ENCODE peak calls at places on chromosomes 6 and 20, in six cellular contexts. One of them, this sample, is unnamed.

GRCh38 chr6:36730424-36731380 is 33.1 kb downstream of the RAB44 start:
- DNase-seq in neuronal stem cell: no peak
- DNase-seq in trophoblast cell: no peak
- DNase-seq in H1: no peak
- DNase-seq in IMR-90: no peak
- DNase-seq in H9: no peak
- DNase-seq in this sample: no peak

GRCh38 chr6:42727084-42727601 is 4.7 kb upstream of the PRPH2 start:
- DNase-seq in IMR-90: peak; percentile 21
- DNase-seq in H1: no peak
- DNase-seq in trophoblast cell: no peak
- DNase-seq in H9: peak; percentile 34
- DNase-seq in neuronal stem cell: no peak
- DNase-seq in this sample: no peak

GRCh38 chr6:20497200-20497820 is 36.9 kb upstream of the CDKAL1 start:
- DNase-seq in trophoblast cell: no peak
- DNase-seq in IMR-90: peak; percentile 93
- DNase-seq in neuronal stem cell: no peak
- DNase-seq in H9: no peak
- DNase-seq in H1: no peak
- DNase-seq in this sample: peak; percentile 29

GRCh38 chr6:41683460-41684310 is 45.4 kb downstream of the MDFI start:
- DNase-seq in neuronal stem cell: peak; percentile 78
- DNase-seq in H1: no peak
- DNase-seq in IMR-90: peak; percentile 51
- DNase-seq in H9: peak; percentile 84
- DNase-seq in trophoblast cell: peak; percentile 25
- DNase-seq in this sample: peak; percentile 65

GRCh38 chr6:72286911-72287311 is 335.0 kb upstream of the KCNQ5 start:
- DNase-seq in H1: no peak
- DNase-seq in H9: no peak
- DNase-seq in trophoblast cell: no peak
- DNase-seq in neuronal stem cell: no peak
- DNase-seq in IMR-90: peak; percentile 75
- DNase-seq in this sample: peak; percentile 53

GRCh38 chr6:16511048-16511660 is 250.1 kb downstream of the ATXN1 start:
- DNase-seq in neuronal stem cell: no peak
- DNase-seq in IMR-90: peak; percentile 48
- DNase-seq in H1: no peak
- DNase-seq in trophoblast cell: no peak
- DNase-seq in H9: no peak
- DNase-seq in this sample: peak; percentile 49

GRCh38 chr20:35341366-35342028 is 49.3 kb upstream of the FAM83C start:
- DNase-seq in IMR-90: peak; percentile 29
- DNase-seq in neuronal stem cell: no peak
- DNase-seq in H1: no peak
- DNase-seq in H9: no peak
- DNase-seq in trophoblast cell: no peak
- DNase-seq in this sample: no peak

GRCh38 chr6:25392372-25392771 is 113.2 kb downstream of the CARMIL1 start:
- DNase-seq in neuronal stem cell: no peak
- DNase-seq in trophoblast cell: no peak
- DNase-seq in IMR-90: no peak
- DNase-seq in H1: no peak
- DNase-seq in H9: no peak
- DNase-seq in this sample: no peak

GRCh38 chr20:46130534-46130933 is 12.4 kb downstream of the CD40 start:
- DNase-seq in H9: no peak
- DNase-seq in trophoblast cell: no peak
- DNase-seq in neuronal stem cell: no peak
- DNase-seq in IMR-90: no peak
- DNase-seq in H1: no peak
- DNase-seq in this sample: no peak

GRCh38 chr6:112086744-112087135 is 542 bp downstream of the TUBE1 start:
- DNase-seq in neuronal stem cell: no peak
- DNase-seq in H1: no peak
- DNase-seq in IMR-90: peak; percentile 64
- DNase-seq in trophoblast cell: no peak
- DNase-seq in H9: no peak
- DNase-seq in this sample: peak; percentile 78

GRCh38 chr20:840858-841567 is 7.5 kb downstream of the FAM110A start:
- DNase-seq in H1: no peak
- DNase-seq in trophoblast cell: peak; percentile 66
- DNase-seq in H9: no peak
- DNase-seq in IMR-90: no peak
- DNase-seq in neuronal stem cell: no peak
- DNase-seq in this sample: no peak

GRCh38 chr20:62159835-62160234 is 16.3 kb downstream of the SS18L1 start:
- DNase-seq in neuronal stem cell: no peak
- DNase-seq in trophoblast cell: no peak
- DNase-seq in IMR-90: peak; percentile 49
- DNase-seq in H1: no peak
- DNase-seq in H9: no peak
- DNase-seq in this sample: no peak

GRCh38 chr20:37394543-37395410 is 48.8 kb downstream of the SRC start:
- DNase-seq in trophoblast cell: no peak
- DNase-seq in neuronal stem cell: no peak
- DNase-seq in H1: no peak
- DNase-seq in IMR-90: no peak
- DNase-seq in H9: no peak
- DNase-seq in this sample: no peak

GRCh38 chr20:24382330-24382729 is 87.1 kb upstream of the SYNDIG1 start:
- DNase-seq in IMR-90: no peak
- DNase-seq in neuronal stem cell: no peak
- DNase-seq in H1: no peak
- DNase-seq in H9: no peak
- DNase-seq in trophoblast cell: no peak
- DNase-seq in this sample: no peak

GRCh38 chr6:75301088-75301487 is 16.5 kb upstream of the TMEM30A start:
- DNase-seq in H9: no peak
- DNase-seq in neuronal stem cell: no peak
- DNase-seq in trophoblast cell: no peak
- DNase-seq in IMR-90: no peak
- DNase-seq in H1: no peak
- DNase-seq in this sample: no peak

GRCh38 chr20:49938173-49939163 is 2.3 kb downstream of the RNF114 start:
- DNase-seq in trophoblast cell: no peak
- DNase-seq in neuronal stem cell: no peak
- DNase-seq in IMR-90: peak; percentile 82
- DNase-seq in H1: no peak
- DNase-seq in H9: no peak
- DNase-seq in this sample: peak; percentile 71

GRCh38 chr20:49479785-49480184 is 2.7 kb downstream of the KCNB1 start:
- DNase-seq in trophoblast cell: no peak
- DNase-seq in IMR-90: no peak
- DNase-seq in H9: no peak
- DNase-seq in neuronal stem cell: no peak
- DNase-seq in H1: no peak
- DNase-seq in this sample: no peak

GRCh38 chr6:44176935-44177509 is 18.4 kb downstream of the CAPN11 start:
- DNase-seq in IMR-90: no peak
- DNase-seq in neuronal stem cell: no peak
- DNase-seq in H9: no peak
- DNase-seq in trophoblast cell: peak; percentile 8
- DNase-seq in H1: no peak
- DNase-seq in this sample: no peak

GRCh38 chr6:47254051-47254450 is 55.7 kb downstream of the TNFRSF21 start:
- DNase-seq in IMR-90: no peak
- DNase-seq in H1: no peak
- DNase-seq in trophoblast cell: peak; percentile 68
- DNase-seq in H9: no peak
- DNase-seq in neuronal stem cell: no peak
- DNase-seq in this sample: no peak

GRCh38 chr6:141140905-141141304 is 991.8 kb upstream of the GJE1 start:
- DNase-seq in IMR-90: no peak
- DNase-seq in trophoblast cell: no peak
- DNase-seq in H9: no peak
- DNase-seq in neuronal stem cell: no peak
- DNase-seq in H1: no peak
- DNase-seq in this sample: no peak

GRCh38 chr6:141139461-141139860 is 993.3 kb upstream of the GJE1 start:
- DNase-seq in IMR-90: no peak
- DNase-seq in neuronal stem cell: no peak
- DNase-seq in H9: no peak
- DNase-seq in H1: no peak
- DNase-seq in trophoblast cell: no peak
- DNase-seq in this sample: no peak

GRCh38 chr6:141141870-141142269 is 990.9 kb upstream of the GJE1 start:
- DNase-seq in trophoblast cell: no peak
- DNase-seq in H9: no peak
- DNase-seq in H1: no peak
- DNase-seq in IMR-90: no peak
- DNase-seq in neuronal stem cell: no peak
- DNase-seq in this sample: no peak
- H3K14ac ChIP-seq in trophoblast cell: no peak overlapping the region
- H3K14ac ChIP-seq in H9: no peak overlapping the region
- H3K14ac ChIP-seq in H1: no peak overlapping the region
- H3K14ac ChIP-seq in IMR-90: no peak overlapping the region
- H3K14ac ChIP-seq in neuronal stem cell: no peak overlapping the region
- H3K14ac ChIP-seq in this sample: no peak overlapping the region

GRCh38 chr6:154249499-154250298 is 106.9 kb downstream of the IPCEF1 start:
- DNase-seq in trophoblast cell: no peak
- DNase-seq in H9: no peak
- DNase-seq in neuronal stem cell: no peak
- DNase-seq in IMR-90: no peak
- DNase-seq in H1: no peak
- DNase-seq in this sample: no peak

GRCh38 chr6:154245542-154245941 is 111.1 kb downstream of the IPCEF1 start:
- DNase-seq in H1: no peak
- DNase-seq in H9: no peak
- DNase-seq in neuronal stem cell: no peak
- DNase-seq in IMR-90: no peak
- DNase-seq in trophoblast cell: no peak
- DNase-seq in this sample: no peak

GRCh38 chr6:154243793-154244768 is 112.5 kb downstream of the IPCEF1 start:
- DNase-seq in H9: no peak
- DNase-seq in neuronal stem cell: no peak
- DNase-seq in trophoblast cell: no peak
- DNase-seq in IMR-90: no peak
- DNase-seq in H1: no peak
- DNase-seq in this sample: no peak

GRCh38 chr6:154246723-154247118 is 109.9 kb downstream of the IPCEF1 start:
- DNase-seq in H1: no peak
- DNase-seq in H9: no peak
- DNase-seq in neuronal stem cell: no peak
- DNase-seq in trophoblast cell: no peak
- DNase-seq in IMR-90: no peak
- DNase-seq in this sample: no peak

DNA sequence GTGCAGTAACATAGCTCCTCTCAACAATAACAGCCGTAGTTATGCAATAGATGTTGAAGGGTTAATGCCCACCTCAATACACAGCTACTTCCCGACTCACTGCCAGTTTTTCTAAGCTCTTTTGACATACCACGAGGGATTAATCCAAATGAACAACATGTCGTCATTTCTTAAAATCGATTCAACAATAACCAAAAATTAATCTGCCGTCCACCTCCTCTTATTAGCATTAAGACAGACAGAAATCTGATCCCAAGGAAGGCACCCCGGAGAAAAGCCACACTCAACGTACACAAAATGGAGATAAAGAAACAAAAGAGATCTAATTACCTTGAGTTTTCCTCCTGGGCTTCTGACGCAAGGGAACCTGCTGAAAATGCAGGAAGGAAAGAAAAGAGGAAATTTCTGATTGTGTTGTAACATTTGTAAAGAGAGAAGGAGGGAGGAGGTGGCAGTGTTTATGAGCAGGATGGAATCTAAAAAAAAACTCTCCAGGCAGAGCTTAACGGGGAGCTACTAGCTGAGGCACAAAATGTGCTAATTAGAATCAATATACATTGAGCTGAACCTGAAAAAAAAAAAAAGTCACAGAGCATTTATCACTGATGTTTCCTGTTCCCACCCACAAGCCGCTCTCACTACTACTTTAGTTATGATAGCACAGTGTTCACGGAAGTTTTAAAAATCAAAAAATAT is 109.3 kb downstream of the IPCEF1 start:
- DNase-seq in trophoblast cell: no peak
- DNase-seq in IMR-90: no peak
- DNase-seq in H1: no peak
- DNase-seq in neuronal stem cell: peak; percentile 36
- DNase-seq in H9: no peak
- DNase-seq in this sample: no peak
- H2BK5ac ChIP-seq in trophoblast cell: no peak overlapping the region
- H2BK5ac ChIP-seq in IMR-90: no peak overlapping the region
- H2BK5ac ChIP-seq in H1: no peak overlapping the region
- H2BK5ac ChIP-seq in neuronal stem cell: no peak overlapping the region
- H2BK5ac ChIP-seq in H9: no peak overlapping the region
- H2BK5ac ChIP-seq in this sample: no peak overlapping the region

GRCh38 chr6:139990865-139991264 is 616.4 kb upstream of the CITED2 start:
- DNase-seq in neuronal stem cell: no peak
- DNase-seq in H9: no peak
- DNase-seq in H1: no peak
- DNase-seq in IMR-90: peak; percentile 52
- DNase-seq in trophoblast cell: peak; percentile 39
- DNase-seq in this sample: peak; percentile 57

GRCh38 chr6:139990287-139990686 is 615.8 kb upstream of the CITED2 start:
- DNase-seq in H1: no peak
- DNase-seq in neuronal stem cell: no peak
- DNase-seq in H9: no peak
- DNase-seq in trophoblast cell: no peak
- DNase-seq in IMR-90: no peak
- DNase-seq in this sample: peak; percentile 15

GRCh38 chr6:139987091-139987490 is 612.6 kb upstream of the CITED2 start:
- DNase-seq in neuronal stem cell: no peak
- DNase-seq in H1: no peak
- DNase-seq in trophoblast cell: no peak
- DNase-seq in H9: no peak
- DNase-seq in IMR-90: no peak
- DNase-seq in this sample: no peak

GRCh38 chr6:139985236-139985815 is 610.9 kb upstream of the CITED2 start:
- DNase-seq in H1: no peak
- DNase-seq in trophoblast cell: no peak
- DNase-seq in H9: no peak
- DNase-seq in IMR-90: no peak
- DNase-seq in neuronal stem cell: no peak
- DNase-seq in this sample: no peak

GRCh38 chr6:139988702-139989101 is 614.3 kb upstream of the CITED2 start:
- DNase-seq in IMR-90: no peak
- DNase-seq in neuronal stem cell: no peak
- DNase-seq in trophoblast cell: no peak
- DNase-seq in H9: no peak
- DNase-seq in H1: no peak
- DNase-seq in this sample: no peak
- H3K14ac ChIP-seq in IMR-90: no peak overlapping the region
- H3K14ac ChIP-seq in neuronal stem cell: no peak overlapping the region
- H3K14ac ChIP-seq in trophoblast cell: no peak overlapping the region
- H3K14ac ChIP-seq in H9: no peak overlapping the region
- H3K14ac ChIP-seq in H1: no peak overlapping the region
- H3K14ac ChIP-seq in this sample: no peak overlapping the region

DNA sequence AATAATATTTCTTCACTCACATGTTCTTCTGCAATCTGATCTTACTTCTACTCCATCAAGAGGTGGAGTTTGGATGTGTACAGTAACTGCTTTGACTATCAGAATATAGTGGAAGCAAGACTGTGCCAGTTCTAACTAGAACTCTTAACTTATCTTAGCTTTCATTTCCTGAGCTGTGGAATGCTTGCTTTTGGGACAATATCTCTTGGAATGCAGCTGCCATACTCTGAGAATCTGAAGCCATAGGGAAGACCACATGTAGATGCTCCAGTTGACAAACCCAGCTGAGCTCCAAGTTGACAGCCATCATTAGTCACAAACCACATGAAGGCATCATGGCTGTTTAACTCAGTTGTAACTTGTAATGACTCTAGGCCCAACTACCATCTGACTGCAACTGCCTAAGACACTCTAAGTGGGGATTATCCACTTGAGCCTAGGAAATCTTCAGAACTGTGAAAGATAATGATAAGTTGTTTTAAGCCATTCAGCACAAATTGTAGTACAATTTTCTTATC is 40.8 kb upstream of the MAN1A1 start:
- DNase-seq in H1: no peak
- DNase-seq in neuronal stem cell: no peak
- DNase-seq in trophoblast cell: no peak
- DNase-seq in IMR-90: no peak
- DNase-seq in H9: no peak
- DNase-seq in this sample: peak; percentile 29
- H2BK5ac ChIP-seq in H1: no peak overlapping the region
- H2BK5ac ChIP-seq in neuronal stem cell: no peak overlapping the region
- H2BK5ac ChIP-seq in trophoblast cell: no peak overlapping the region
- H2BK5ac ChIP-seq in IMR-90: no peak overlapping the region
- H2BK5ac ChIP-seq in H9: no peak overlapping the region
- H2BK5ac ChIP-seq in this sample: no peak overlapping the region

This sample was measured in mesenchymal stem cell.